ENCODE peak calls at places on chromosomes 5 and 9, in seven cellular contexts. H, Q, L, P, F, V and R are unnamed samples.

GRCh38 chr5:142717582-142718215 is 31.8 kb upstream of the FGF1 start:
- DNase-seq in H (peak), Q (no peak), L (peak), F (no peak), V (no peak), P (peak), R (no peak)

GRCh38 chr5:160847526-160848085 is 4.4 kb downstream of the ATP10B start:
- DNase-seq in H (no peak), L (no peak), V (no peak), Q (no peak), P (no peak), F (no peak), R (no peak)

GRCh38 chr9:20524776-20525175 is 97.5 kb downstream of the MLLT3 start:
- DNase-seq in V (no peak), H (no peak), F (no peak), L (no peak), P (no peak), Q (no peak), R (no peak)

GRCh38 chr9:105157178-105157583 is 87.3 kb upstream of the SLC44A1 start:
- DNase-seq in V (peak), L (peak), P (peak), Q (peak), H (peak), F (peak), R (peak)

GRCh38 chr5:981466-981865 is 27.1 kb upstream of the NKD2 start:
- DNase-seq in H (no peak), F (no peak), L (no peak), P (no peak), V (no peak), Q (no peak), R (no peak)

GRCh38 chr5:14138608-14139540 is 4.3 kb upstream of the TRIO start:
- DNase-seq in H (no peak), P (no peak), V (no peak), Q (no peak), L (peak), F (no peak), R (no peak)

GRCh38 chr5:65708140-65708539 is 13.8 kb downstream of the SGTB start:
- DNase-seq in P (no peak), Q (no peak), H (no peak), V (no peak), L (no peak), F (no peak), R (no peak)

GRCh38 chr9:123217148-123217585 is 51.2 kb downstream of the STRBP start:
- DNase-seq in Q (no peak), P (no peak), L (no peak), H (no peak), F (no peak), V (no peak), R (no peak)

GRCh38 chr5:62431735-62432617 is 19.4 kb downstream of the IPO11 start:
- DNase-seq in P (no peak), F (no peak), L (no peak), Q (no peak), H (peak), V (no peak), R (no peak)

GRCh38 chr9:120846906-120847305 is 4.2 kb upstream of the PSMD5 start:
- DNase-seq in H (no peak), F (no peak), P (no peak), L (no peak), V (no peak), Q (no peak), R (no peak)

GRCh38 chr5:146306838-146307237 is 31.8 kb upstream of the POU4F3 start:
- DNase-seq in F (no peak), L (no peak), V (no peak), H (no peak), P (no peak), Q (no peak), R (no peak)

GRCh38 chr5:60492958-60493357 is 207.0 kb downstream of the DEPDC1B start:
- DNase-seq in P (no peak), F (no peak), L (no peak), V (no peak), H (no peak), Q (no peak), R (no peak)

GRCh38 chr5:80763211-80763610 is 108.4 kb upstream of the DHFR start:
- DNase-seq in P (no peak), H (no peak), F (no peak), V (no peak), Q (no peak), L (no peak), R (no peak)

GRCh38 chr5:61575103-61575502 is 243.0 kb downstream of the ZSWIM6 start:
- DNase-seq in P (peak), F (peak), L (no peak), Q (no peak), H (no peak), V (peak), R (no peak)

GRCh38 chr9:81912135-81912534 is 16.1 kb upstream of the SPATA31D4 start:
- DNase-seq in V (no peak), L (no peak), H (no peak), F (no peak), P (no peak), Q (no peak), R (no peak)

GRCh38 chr9:98146101-98146991 is 27.3 kb upstream of the TRIM14 start:
- DNase-seq in F (peak), Q (peak), V (peak), P (no peak), L (no peak), H (no peak), R (no peak)

GRCh38 chr9:21559402-21560280 is 77.5 kb upstream of the IFNE start:
- DNase-seq in L (no peak), P (peak), Q (peak), F (no peak), H (peak), V (peak), R (peak)

GRCh38 chr5:19314840-19315239 is 673.2 kb downstream of the CDH18 start:
- DNase-seq in P (no peak), H (no peak), Q (no peak), F (no peak), V (no peak), L (no peak), R (no peak)

GRCh38 chr9:36725777-36726356 is 153.2 kb downstream of the MELK start:
- DNase-seq in P (no peak), Q (peak), V (peak), F (no peak), L (no peak), H (no peak), R (no peak)

GRCh38 chr5:32443145-32443540 is 1.4 kb downstream of the ZFR start:
- DNase-seq in L (no peak), Q (no peak), H (peak), V (no peak), F (no peak), P (no peak), R (no peak)

GRCh38 chr9:116800885-116801284 is 113.8 kb downstream of the TRIM32 start:
- DNase-seq in Q (no peak), H (no peak), V (no peak), L (no peak), P (no peak), F (no peak), R (no peak)

GRCh38 chr5:164090358-164090757 is 584.9 kb downstream of the MAT2B start:
- DNase-seq in L (no peak), Q (no peak), F (no peak), V (no peak), H (no peak), P (no peak), R (no peak)

GRCh38 chr9:95373069-95373681 is 55.7 kb upstream of the FANCC start:
- DNase-seq in L (no peak), H (no peak), Q (no peak), F (no peak), V (no peak), P (no peak), R (no peak)

GRCh38 chr9:87885484-87886189 is 3.0 kb downstream of the SPATA31E1 start:
- DNase-seq in L (no peak), H (no peak), F (no peak), V (no peak), P (no peak), Q (no peak), R (no peak)

GRCh38 chr9:87884578-87885459 is 2.1 kb downstream of the SPATA31E1 start:
- DNase-seq in P (no peak), H (no peak), Q (no peak), L (peak), F (no peak), V (no peak), R (no peak)

GRCh38 chr9:87883274-87883673 is 597 bp downstream of the SPATA31E1 start:
- DNase-seq in L (no peak), Q (peak), H (no peak), P (no peak), V (no peak), F (no peak), R (no peak)

GRCh38 chr9:87882627-87883026 is at the start of gene SPATA31E1:
- DNase-seq in P (no peak), L (peak), Q (peak), F (no peak), V (no peak), H (no peak), R (no peak)

DNA sequence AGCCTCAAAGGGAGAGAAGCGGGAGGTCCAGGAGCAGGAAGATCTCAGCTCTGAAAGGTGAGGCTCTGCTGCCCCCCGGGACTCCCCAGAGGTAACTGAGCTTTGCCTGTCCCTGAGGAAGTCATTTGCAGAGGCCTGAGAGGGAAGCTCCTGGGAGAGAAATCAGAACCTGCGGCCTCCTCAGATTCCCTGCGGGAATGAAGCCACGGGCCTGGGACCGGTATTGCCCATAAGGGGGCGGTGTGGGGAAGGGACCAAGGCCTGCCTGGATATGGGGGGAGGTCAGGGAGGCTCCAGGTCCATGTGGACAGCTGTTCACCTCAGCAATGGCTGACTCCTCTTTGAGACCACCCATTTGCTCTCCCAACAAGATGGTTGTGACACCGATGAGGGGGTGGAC is 1.3 kb downstream of the SPATA31E1 start:
- DNase-seq in Q (no peak), P (peak), F (no peak), H (no peak), V (peak), L (no peak), R (no peak)
- TF ChIP-seq CTCF in Q (no peak), P (no peak), F (peak), H (no peak), V (no peak), L (no peak), R (no peak)

DNA sequence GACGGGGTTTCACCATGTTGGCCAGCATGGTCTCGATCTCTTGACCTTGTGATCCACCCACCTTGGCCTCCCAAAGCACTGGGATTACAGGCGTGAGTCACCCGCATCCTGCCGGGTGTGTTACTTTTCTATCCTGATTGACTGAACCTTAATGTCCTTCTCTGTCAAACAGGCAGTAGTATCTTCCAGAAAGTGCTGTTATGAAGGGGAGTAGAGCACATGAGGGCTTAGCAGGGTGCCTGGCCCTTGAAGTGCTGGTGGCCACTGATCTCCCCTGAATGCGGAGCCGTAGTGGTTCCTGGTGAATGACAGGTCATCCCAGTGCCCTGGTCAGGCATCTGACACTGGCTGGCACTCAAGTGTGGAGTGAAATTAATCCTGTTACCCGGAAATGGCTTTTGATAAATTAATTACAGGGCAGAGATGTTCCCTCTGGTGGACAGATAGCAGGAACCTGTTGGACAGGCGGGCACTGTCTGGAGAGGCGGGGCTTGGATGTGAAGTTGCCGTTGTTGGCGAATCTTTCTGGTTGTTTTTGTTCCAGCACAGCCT is 28.4 kb downstream of the PRRC2B start:
- DNase-seq in L (no peak), F (no peak), P (no peak), V (no peak), Q (peak), H (peak), R (no peak)
- TF ChIP-seq CTCF in L (no peak), F (no peak), P (no peak), V (no peak), Q (peak), H (peak), R (no peak)

DNA sequence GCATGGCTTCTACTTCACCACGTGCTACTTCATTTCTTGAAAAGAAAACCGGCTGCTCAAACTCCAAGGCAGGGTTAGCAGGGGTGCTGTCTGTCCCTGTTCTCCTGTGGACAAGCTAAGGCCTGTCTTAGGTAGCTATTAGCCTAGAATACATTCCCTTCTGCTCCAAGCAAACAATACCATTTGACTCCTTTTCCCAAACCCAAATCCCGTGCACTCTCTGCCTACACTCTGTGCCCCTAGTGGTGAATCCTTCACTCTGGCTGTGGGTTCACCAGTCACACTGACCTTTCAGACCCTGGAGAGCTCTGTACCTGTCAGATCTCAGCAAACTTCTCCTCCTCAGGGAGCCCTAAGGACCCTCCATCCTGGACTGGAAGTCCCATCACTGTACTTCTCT is 211.6 kb downstream of the SLIT3 start:
- DNase-seq in V (no peak), H (no peak), F (no peak), P (no peak), Q (no peak), L (no peak), R (no peak)
- TF ChIP-seq CTCF in V (no peak), H (no peak), F (peak), P (peak), Q (no peak), L (no peak), R (no peak)

GRCh38 chr9:134335095-134335489 is 8.8 kb downstream of the RXRA start:
- DNase-seq in Q (no peak), V (no peak), F (no peak), L (no peak), P (no peak), H (no peak), R (no peak)
- TF ChIP-seq CTCF in Q (no peak), V (no peak), F (no peak), L (no peak), P (no peak), H (no peak), R (no peak)

DNA sequence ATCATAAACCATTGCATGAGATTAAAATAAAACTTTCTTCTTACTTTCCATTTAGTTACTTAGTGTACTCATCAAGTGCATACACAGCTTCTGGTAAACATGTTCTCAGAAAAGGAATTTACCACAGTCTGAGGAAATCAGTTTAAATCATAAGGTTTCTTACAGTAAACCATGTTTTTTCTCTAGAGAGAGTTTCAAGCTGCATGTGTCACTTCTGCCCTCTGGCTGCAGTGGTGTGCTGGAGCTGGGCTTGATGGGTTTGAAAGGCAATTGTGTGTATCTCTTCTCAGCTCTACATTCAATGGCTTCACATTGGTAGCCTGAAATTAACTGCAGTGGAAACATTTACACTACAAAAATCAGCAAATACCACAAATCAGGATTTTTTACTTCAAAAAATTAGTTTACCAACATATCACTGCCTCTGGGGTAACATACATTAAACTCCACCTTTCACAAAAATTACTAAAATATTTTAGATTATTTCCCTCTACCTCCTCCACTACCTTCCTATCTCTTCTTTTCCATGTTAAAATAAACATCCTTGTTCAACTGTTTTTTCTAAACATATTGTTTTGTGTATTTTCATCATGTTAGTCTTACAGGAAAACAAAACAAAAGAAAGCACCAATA is 414.3 kb downstream of the ANXA1 start:
- DNase-seq in Q (no peak), F (no peak), L (no peak), P (peak), V (peak), H (peak), R (no peak)
- TF ChIP-seq CTCF in Q (no peak), F (no peak), L (no peak), P (no peak), V (peak), H (peak), R (peak)

DNA sequence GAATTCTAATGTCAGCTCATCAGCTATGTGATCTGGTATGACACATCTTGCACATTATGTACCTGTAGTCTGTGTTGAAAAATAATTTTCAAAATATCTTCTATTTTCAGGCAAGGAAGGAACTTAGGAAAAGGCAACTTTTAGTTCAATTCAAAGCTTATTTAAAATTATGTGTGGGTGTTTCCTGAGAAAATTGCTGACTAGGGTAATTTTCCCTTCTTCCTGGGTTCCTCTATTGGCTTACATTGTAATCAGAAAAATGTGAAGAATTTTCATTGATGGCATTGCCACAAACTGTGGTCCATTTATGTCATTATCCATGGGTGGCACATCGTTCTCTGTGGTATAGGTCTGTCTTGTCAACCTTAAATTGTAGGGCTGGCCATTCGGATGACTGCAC is 328.7 kb upstream of the SGCD start:
- DNase-seq in F (no peak), H (no peak), V (no peak), L (no peak), Q (no peak), P (no peak), R (no peak)
- TF ChIP-seq CTCF in F (no peak), H (no peak), V (no peak), L (no peak), Q (no peak), P (no peak), R (no peak)

GRCh38 chr5:126847318-126848221 is 70.6 kb downstream of the LMNB1 start:
- DNase-seq in V (no peak), Q (no peak), P (no peak), F (no peak), H (peak), L (no peak), R (no peak)

GRCh38 chr5:126848253-126848652 is 71.3 kb downstream of the LMNB1 start:
- DNase-seq in F (no peak), L (no peak), H (no peak), P (no peak), V (no peak), Q (no peak), R (no peak)

GRCh38 chr5:126846756-126847155 is 69.8 kb downstream of the LMNB1 start:
- DNase-seq in P (no peak), Q (no peak), H (no peak), F (no peak), L (no peak), V (no peak), R (no peak)

GRCh38 chr5:126849101-126849678 is 72.3 kb downstream of the LMNB1 start:
- DNase-seq in Q (no peak), L (no peak), V (no peak), F (no peak), P (no peak), H (peak), R (no peak)

GRCh38 chr5:126846344-126846743 is 69.4 kb downstream of the LMNB1 start:
- DNase-seq in F (no peak), Q (no peak), V (no peak), L (no peak), H (no peak), P (no peak), R (no peak)
- TF ChIP-seq CTCF in F (peak), Q (no peak), V (no peak), L (no peak), H (no peak), P (no peak), R (no peak)

GRCh38 chr5:36796171-36796570 is 80.4 kb upstream of the NIPBL start:
- DNase-seq in Q (no peak), V (no peak), L (no peak), F (no peak), P (no peak), H (no peak), R (no peak)

GRCh38 chr5:36795366-36795765 is 81.2 kb upstream of the NIPBL start:
- DNase-seq in H (no peak), V (no peak), Q (no peak), P (no peak), L (no peak), F (no peak), R (no peak)

GRCh38 chr5:36788365-36788764 is 88.2 kb upstream of the NIPBL start:
- DNase-seq in H (no peak), F (no peak), V (no peak), L (no peak), P (no peak), Q (no peak), R (no peak)

GRCh38 chr5:36790847-36791246 is 85.7 kb upstream of the NIPBL start:
- DNase-seq in V (no peak), H (no peak), P (no peak), Q (no peak), F (no peak), L (no peak), R (no peak)

DNA sequence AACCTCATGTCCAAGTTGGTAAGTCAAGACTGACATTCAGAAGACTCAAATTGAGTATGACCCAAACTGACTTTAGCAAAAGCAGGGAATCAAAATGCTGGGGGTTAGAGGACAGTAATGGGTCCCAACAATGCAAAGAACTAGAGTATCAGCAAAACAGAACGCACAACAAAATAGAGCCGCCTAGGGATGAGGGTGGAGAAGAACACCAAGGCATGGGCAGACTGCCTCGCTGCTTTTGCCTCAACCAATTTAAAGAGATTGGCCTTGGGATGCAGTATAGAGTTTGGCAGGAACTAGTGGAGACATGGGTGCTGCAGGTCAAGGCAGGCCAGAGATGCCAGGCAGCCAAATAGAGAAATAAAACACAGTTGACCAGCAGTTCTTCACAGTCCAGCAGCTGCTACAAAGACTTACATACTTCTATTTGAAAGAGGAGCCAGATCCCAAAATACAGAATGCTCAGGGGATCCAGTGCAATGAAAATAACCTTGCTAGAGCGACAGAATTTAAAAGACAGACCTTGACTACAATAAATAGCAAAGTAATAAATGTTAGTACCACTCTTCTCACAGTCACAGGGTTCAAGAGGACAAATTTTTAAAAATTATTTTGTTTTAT is 83.9 kb upstream of the NIPBL start:
- DNase-seq in P (no peak), H (no peak), F (no peak), Q (no peak), L (no peak), V (no peak), R (no peak)
- TF ChIP-seq CTCF in P (no peak), H (no peak), F (no peak), Q (no peak), L (no peak), V (no peak), R (no peak)